ENCODE peak calls at places on chromosome 3, in seven cellular contexts. T is astrocyte, I is HCT116, C is transverse colon, Q is left lung, P is heart left ventricle, J is thoracic aorta. O is an unnamed sample. For H3K4me1, the result is how much of the 10 kb centered on the place peaks cover.

GRCh38 chr3:151156618-151157216 is 46.3 kb downstream of the GPR171 start:
- DNase-seq in C (no peak), T (peak), P (no peak), Q (no peak), I (peak), J (no peak), O (no peak)

GRCh38 chr3:140252812-140253656 is 318.0 kb downstream of the CLSTN2 start:
- DNase-seq in J (no peak), P (no peak), I (no peak), C (no peak), T (peak), Q (no peak), O (no peak)

GRCh38 chr3:141955163-141955562 is 78.7 kb downstream of the ATP1B3 start:
- DNase-seq in I (no peak), C (no peak), P (no peak), J (no peak), Q (no peak), T (peak), O (no peak)

GRCh38 chr3:138068046-138068445 is 47.4 kb downstream of the DZIP1L start:
- DNase-seq in T (no peak), P (no peak), Q (no peak), I (no peak), J (no peak), C (no peak), O (no peak)

GRCh38 chr3:148882288-148882687 is 17.2 kb downstream of the CPA3 start:
- DNase-seq in I (no peak), P (no peak), J (no peak), Q (no peak), T (peak), C (no peak), O (no peak)

GRCh38 chr3:111796566-111796965 is 62.5 kb upstream of the PHLDB2 start:
- DNase-seq in P (no peak), T (no peak), C (no peak), J (no peak), I (no peak), Q (no peak), O (no peak)

GRCh38 chr3:150169279-150169970 is 198.7 kb upstream of the PFN2 start:
- DNase-seq in Q (no peak), T (no peak), J (no peak), I (no peak), P (peak), C (no peak), O (no peak)

GRCh38 chr3:147361671-147362420 is 44.5 kb downstream of the ZIC4 start:
- DNase-seq in T (no peak), P (no peak), J (no peak), C (peak), I (peak), Q (no peak), O (no peak)

GRCh38 chr3:149435936-149436885 is 38.3 kb upstream of the TM4SF4 start:
- DNase-seq in C (no peak), P (no peak), J (no peak), I (no peak), T (no peak), Q (no peak), O (no peak)

GRCh38 chr3:126407412-126408044 is 12.8 kb downstream of the CFAP100 start:
- DNase-seq in Q (no peak), J (no peak), C (no peak), T (no peak), P (no peak), I (no peak), O (no peak)

GRCh38 chr3:120440762-120441161 is 10.0 kb downstream of the FSTL1 start:
- DNase-seq in T (no peak), J (no peak), C (no peak), P (no peak), Q (no peak), I (no peak), O (no peak)

GRCh38 chr3:135865554-135865953 is 100.0 kb upstream of the PPP2R3A start:
- DNase-seq in T (peak), C (no peak), Q (no peak), J (no peak), P (no peak), I (no peak), O (no peak)

GRCh38 chr3:151265866-151266265 is 12.5 kb downstream of the P2RY14 start:
- DNase-seq in T (no peak), P (no peak), C (peak), J (no peak), I (no peak), Q (peak), O (no peak)

GRCh38 chr3:13706451-13706850 is 157.5 kb downstream of the FBLN2 start:
- DNase-seq in T (no peak), C (no peak), Q (peak), P (peak), I (no peak), J (no peak), O (no peak)

GRCh38 chr3:46209053-46209452 is 940 bp upstream of the CCR1 start:
- DNase-seq in Q (no peak), J (no peak), I (no peak), P (no peak), C (no peak), T (no peak), O (no peak)

GRCh38 chr3:32256206-32256605 is 17.7 kb downstream of the CMTM8 start:
- DNase-seq in T (no peak), C (no peak), Q (no peak), I (no peak), J (no peak), P (no peak), O (no peak)

GRCh38 chr3:126056681-126057546 is 27.0 kb downstream of the SLC41A3 start:
- DNase-seq in I (no peak), T (peak), J (no peak), Q (no peak), C (no peak), P (peak), O (no peak)

GRCh38 chr3:58623961-58624360 is 42.6 kb downstream of the FAM3D start:
- DNase-seq in T (no peak), I (no peak), Q (no peak), J (no peak), P (no peak), C (no peak), O (no peak)

GRCh38 chr3:159029306-159030026 is 227.6 kb downstream of the MFSD1 start:
- DNase-seq in P (no peak), Q (no peak), I (no peak), T (no peak), C (no peak), J (no peak), O (no peak)

GRCh38 chr3:127123533-127123932 is 69.4 kb upstream of the PRR23E start:
- DNase-seq in I (no peak), J (no peak), C (no peak), P (no peak), T (no peak), Q (no peak), O (no peak)

GRCh38 chr3:71680588-71680987 is 44.6 kb downstream of the EIF4E3 start:
- DNase-seq in I (no peak), C (no peak), Q (no peak), P (no peak), T (peak), J (no peak), O (no peak)

GRCh38 chr3:57555316-57555715 is 758 bp upstream of the PDE12 start:
- DNase-seq in T (no peak), I (no peak), C (no peak), J (no peak), P (no peak), Q (no peak), O (no peak)

GRCh38 chr3:46449755-46450552 is 14.8 kb downstream of the LTF start:
- DNase-seq in P (no peak), Q (no peak), J (no peak), T (no peak), C (no peak), I (peak), O (no peak)

GRCh38 chr3:140896997-140897396 is 44.6 kb upstream of the SLC25A36 start:
- DNase-seq in P (no peak), C (no peak), T (no peak), I (no peak), Q (no peak), J (no peak), O (no peak)

GRCh38 chr3:171142985-171143384 is 116.5 kb upstream of the SLC2A2 start:
- DNase-seq in J (no peak), T (peak), C (no peak), Q (no peak), I (no peak), P (no peak), O (no peak)

GRCh38 chr3:118974356-118975097 is 60.1 kb downstream of the IGSF11 start:
- DNase-seq in C (no peak), T (no peak), Q (no peak), J (no peak), I (no peak), P (no peak), O (no peak)

GRCh38 chr3:147405552-147406254 is 640 bp downstream of the ZIC4 start:
- DNase-seq in J (no peak), P (no peak), T (no peak), Q (no peak), I (no peak), C (no peak), O (no peak)

GRCh38 chr3:64184621-64185020 is 40.6 kb downstream of the PRICKLE2 start:
- DNase-seq in Q (no peak), J (no peak), I (no peak), C (no peak), P (no peak), T (peak), O (no peak)
- H3K4me1 ChIP-seq in Q (under half), J (under half), I (under half), C (under half), P (under half), T (under half), O (under half)

DNA sequence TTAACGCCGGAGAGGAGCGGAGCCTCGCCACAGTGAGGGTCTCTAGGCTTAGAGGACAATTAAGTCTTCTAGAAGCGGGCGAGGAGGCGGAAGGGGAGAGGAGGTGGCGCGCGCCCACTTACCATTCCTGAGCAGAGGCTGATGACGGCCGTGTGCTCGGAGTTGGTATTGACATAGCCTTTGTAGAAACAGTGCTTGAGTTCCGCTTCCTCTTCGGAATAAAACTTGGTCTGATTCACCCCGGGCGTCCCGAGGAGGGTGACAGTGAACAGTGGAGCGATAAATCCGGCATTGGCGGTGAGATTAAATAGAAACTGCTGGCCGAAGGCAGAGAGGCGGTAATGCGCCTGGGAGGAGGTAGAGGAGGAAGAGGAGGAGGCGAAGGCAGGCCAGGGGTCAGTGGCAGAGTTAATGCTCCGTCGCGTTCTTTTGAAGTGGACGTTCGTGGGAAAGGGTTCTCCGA is 1.3 kb downstream of the ADAMTS9 start:
- DNase-seq in P (peak), I (no peak), Q (peak), J (no peak), C (peak), T (peak), O (no peak)
- H3K27ac ChIP-seq in P (peak), I (no peak), Q (peak), J (peak), C (peak), T (peak), O (no peak)

GRCh38 chr3:186432189-186432588 is 70.2 kb upstream of the DGKG start:
- DNase-seq in T (no peak), J (no peak), P (no peak), I (no peak), Q (no peak), C (no peak), O (no peak)

GRCh38 chr3:186421946-186422345 is 59.9 kb upstream of the DGKG start:
- DNase-seq in J (no peak), P (no peak), T (no peak), I (no peak), Q (no peak), C (no peak), O (no peak)

GRCh38 chr3:186425788-186426730 is 64.0 kb upstream of the DGKG start:
- DNase-seq in C (no peak), J (no peak), Q (no peak), P (no peak), I (no peak), T (peak), O (no peak)

GRCh38 chr3:186432944-186433732 is 71.1 kb upstream of the DGKG start:
- DNase-seq in C (no peak), J (no peak), P (no peak), I (no peak), T (no peak), Q (no peak), O (no peak)

DNA sequence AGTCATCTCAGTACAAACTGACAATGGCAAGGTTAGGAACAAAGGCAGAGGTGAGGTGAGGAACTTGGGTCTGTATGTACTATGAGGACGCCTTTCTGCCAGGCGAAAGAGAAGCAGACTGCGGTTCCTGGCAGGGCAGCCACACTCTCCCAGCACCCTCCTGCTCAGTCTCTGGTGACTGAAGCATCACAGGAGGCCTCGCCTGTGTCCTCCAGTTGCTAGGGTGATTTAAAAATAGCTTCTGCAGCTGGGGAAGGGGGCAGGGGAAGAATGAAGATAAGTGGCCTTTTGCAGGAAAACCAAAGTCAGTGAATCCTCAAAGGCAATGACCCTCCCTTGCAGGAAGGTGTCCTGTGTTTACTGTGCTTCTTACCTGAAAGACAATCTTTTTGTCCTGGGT is 65.6 kb upstream of the DGKG start:
- DNase-seq in J (no peak), C (no peak), P (peak), T (peak), I (no peak), Q (no peak), O (no peak)
- H3K4me1 ChIP-seq in J (under half), C (under half), P (under half), T (under half), I (under half), Q (under half), O (under half)

GRCh38 chr3:48214225-48214624 is 9.1 kb upstream of the CAMP start:
- DNase-seq in T (no peak), I (no peak), Q (no peak), P (no peak), C (no peak), J (no peak), O (no peak)

GRCh38 chr3:48217449-48217848 is 5.8 kb upstream of the CAMP start:
- DNase-seq in T (no peak), I (no peak), Q (peak), J (no peak), C (no peak), P (no peak), O (no peak)

GRCh38 chr3:48215019-48215418 is 8.3 kb upstream of the CAMP start:
- DNase-seq in C (peak), Q (peak), T (no peak), P (peak), J (no peak), I (no peak), O (no peak)

GRCh38 chr3:48215876-48216275 is 7.4 kb upstream of the CAMP start:
- DNase-seq in I (no peak), J (no peak), P (peak), C (peak), T (no peak), Q (peak), O (no peak)

DNA sequence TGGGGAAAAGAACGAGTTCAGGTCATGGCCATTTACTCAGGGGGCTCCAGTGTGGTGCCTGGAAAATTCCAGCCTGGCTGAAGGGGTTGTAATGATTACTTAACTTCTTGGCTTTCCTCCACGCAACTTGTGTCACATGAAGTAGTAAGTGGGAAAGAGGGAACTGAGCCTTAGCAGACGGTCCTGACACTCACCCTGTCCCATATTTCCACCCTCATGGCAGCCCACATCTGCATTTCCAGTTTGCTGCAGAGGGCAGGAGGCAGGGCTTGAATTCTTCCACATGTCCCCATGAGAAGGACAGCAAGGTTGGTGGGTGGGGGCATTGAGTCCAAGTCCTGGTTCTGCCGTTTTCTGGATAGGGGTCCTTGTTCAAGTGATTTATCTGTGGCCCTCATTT is 7.8 kb upstream of the CAMP start:
- DNase-seq in T (peak), C (peak), J (no peak), I (no peak), Q (peak), P (peak), O (no peak)
- H3K27ac ChIP-seq in T (no peak), C (peak), J (peak), I (no peak), Q (peak), P (peak), O (no peak)

GRCh38 chr3:50612234-50612972 is 829 bp upstream of the CISH start:
- DNase-seq in T (no peak), P (no peak), I (no peak), Q (no peak), C (no peak), J (no peak), O (no peak)
- H3K4me1 ChIP-seq in T (under half), P (half or more), I (under half), Q (half or more), C (under half), J (under half), O (half or more)

GRCh38 chr3:59774613-59775012 is 724.8 kb upstream of the CFAP20DC start:
- DNase-seq in P (no peak), T (peak), Q (no peak), I (no peak), J (no peak), C (no peak), O (no peak)

GRCh38 chr3:59771760-59772159 is 721.9 kb upstream of the CFAP20DC start:
- DNase-seq in P (no peak), I (no peak), C (no peak), Q (no peak), J (no peak), T (peak), O (no peak)

GRCh38 chr3:59773970-59774369 is 724.1 kb upstream of the CFAP20DC start:
- DNase-seq in J (no peak), Q (no peak), T (no peak), I (no peak), P (no peak), C (no peak), O (no peak)

GRCh38 chr3:59775106-59775505 is 725.3 kb upstream of the CFAP20DC start:
- DNase-seq in I (no peak), T (peak), J (no peak), Q (no peak), P (no peak), C (no peak), O (no peak)

DNA sequence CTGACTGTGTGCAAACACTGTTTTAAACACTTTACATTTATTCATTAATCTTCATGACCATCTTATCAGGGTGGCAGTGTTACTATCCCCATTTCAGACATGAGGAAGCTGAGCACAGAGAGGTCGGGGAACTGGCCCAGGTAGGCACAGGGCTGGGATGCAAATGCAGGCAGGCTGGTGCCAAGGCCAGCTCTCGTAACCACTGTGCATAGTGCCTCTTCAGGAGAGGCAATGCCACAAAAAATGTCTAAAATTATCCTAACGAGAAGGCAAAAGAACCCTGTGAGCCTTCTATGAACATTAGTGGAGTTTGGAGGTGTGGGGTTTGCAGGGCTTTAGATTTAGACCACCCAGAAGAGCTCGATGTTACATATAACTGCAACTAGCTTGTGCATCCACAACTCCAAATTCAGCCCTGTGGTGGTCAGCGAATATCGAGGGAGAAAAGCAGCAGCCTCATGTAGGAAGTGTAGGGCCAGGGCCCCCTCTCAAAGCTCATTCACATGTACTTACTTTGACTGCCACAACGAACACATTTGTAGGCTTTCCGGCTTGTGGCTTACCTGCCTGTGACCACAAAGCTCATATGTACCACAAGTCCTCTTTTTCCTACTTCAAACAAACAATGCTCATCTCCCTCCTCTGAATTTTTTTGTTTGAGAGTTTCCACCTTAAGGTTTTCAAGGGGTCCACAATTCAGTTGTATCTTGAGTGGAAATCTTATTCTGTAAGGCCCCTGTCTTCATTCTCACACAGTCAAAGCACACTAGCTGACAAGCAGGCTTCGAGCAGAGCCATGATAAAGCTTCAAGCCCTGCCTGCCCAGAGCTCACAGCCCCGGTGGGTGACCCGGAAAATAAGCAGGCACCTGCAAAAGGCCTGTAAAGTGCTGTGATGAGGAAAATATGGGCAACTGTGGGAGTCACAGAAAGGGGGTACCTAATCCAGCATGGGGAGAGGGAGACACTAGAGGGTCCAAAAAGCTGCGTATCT is 722.9 kb upstream of the CFAP20DC start:
- DNase-seq in C (peak), J (no peak), Q (no peak), T (no peak), P (no peak), I (no peak), O (peak)
- H3K27ac ChIP-seq in C (no peak), J (no peak), Q (no peak), T (peak), P (no peak), I (no peak), O (no peak)

O was measured in effector memory CD4-positive, alpha-beta T cell.